ENCODE peak calls at places on chromosomes 1 and 21, in eight cellular contexts. X, R, J, D, S, W, U and H are unnamed samples.

GRCh38 chr1:150288822-150289221 is 4.8 kb upstream of the MRPS21 start:
- DNase-seq in X (no peak), R (no peak), J (no peak), D (no peak), S (no peak), W (no peak), U (no peak), H (no peak)

GRCh38 chr21:43290529-43291346 is 121.9 kb downstream of the CRYAA start:
- DNase-seq in X (no peak), R (no peak), J (no peak), D (no peak), S (peak), W (no peak), U (no peak), H (no peak)

GRCh38 chr1:54582566-54583306 is 34.7 kb downstream of the ACOT11 start:
- DNase-seq in X (no peak), R (no peak), J (no peak), D (no peak), S (no peak), W (peak), U (no peak), H (no peak)

GRCh38 chr1:172900359-172900997 is 150.3 kb downstream of the TNFSF18 start:
- DNase-seq in X (no peak), R (no peak), J (no peak), D (no peak), S (no peak), W (no peak), U (no peak), H (no peak)

GRCh38 chr1:155078496-155079209 is at the start of gene EFNA3:
- DNase-seq in X (no peak), R (no peak), J (peak), D (peak), S (peak), W (peak), U (peak), H (peak)

GRCh38 chr1:211183924-211184323 is 50.0 kb upstream of the KCNH1 start:
- DNase-seq in X (no peak), R (no peak), J (no peak), D (no peak), S (no peak), W (no peak), U (no peak), H (no peak)

GRCh38 chr1:47178020-47178419 is 11.8 kb downstream of the PDZK1IP1 start:
- DNase-seq in X (no peak), R (no peak), J (no peak), D (no peak), S (no peak), W (no peak), U (no peak), H (no peak)

GRCh38 chr1:51969038-51969705 is 21.3 kb downstream of the RAB3B start:
- DNase-seq in X (no peak), R (no peak), J (no peak), D (no peak), S (no peak), W (no peak), U (no peak), H (peak)

GRCh38 chr1:244056602-244057001 is 5.5 kb downstream of the ZBTB18 start:
- DNase-seq in X (no peak), R (no peak), J (no peak), D (no peak), S (no peak), W (no peak), U (no peak), H (no peak)

GRCh38 chr21:32403201-32403701 is 9.3 kb upstream of the EVA1C start:
- DNase-seq in X (no peak), R (peak), J (no peak), D (peak), S (peak), W (peak), U (no peak), H (peak)

GRCh38 chr1:22712502-22713271 is 2.0 kb downstream of the EPHB2 start:
- DNase-seq in X (no peak), R (no peak), J (no peak), D (no peak), S (no peak), W (peak), U (no peak), H (no peak)

GRCh38 chr1:177983824-177984528 is 14.1 kb upstream of the SEC16B start:
- DNase-seq in X (peak), R (peak), J (no peak), D (peak), S (peak), W (peak), U (no peak), H (peak)

GRCh38 chr1:94325379-94326302 is 88.3 kb upstream of the ARHGAP29 start:
- DNase-seq in X (no peak), R (no peak), J (no peak), D (no peak), S (no peak), W (no peak), U (no peak), H (peak)

GRCh38 chr1:199302554-199302953 is 663.7 kb downstream of the PTPRC start:
- DNase-seq in X (no peak), R (no peak), J (no peak), D (no peak), S (no peak), W (no peak), U (no peak), H (peak)

GRCh38 chr1:44483089-44483488 is 78.0 kb downstream of the RNF220 start:
- DNase-seq in X (no peak), R (no peak), J (no peak), D (no peak), S (no peak), W (no peak), U (no peak), H (no peak)

GRCh38 chr1:12005488-12006166 is 13.7 kb upstream of the MIIP start:
- DNase-seq in X (no peak), R (no peak), J (no peak), D (no peak), S (no peak), W (no peak), U (no peak), H (no peak)

GRCh38 chr1:212606734-212607205 is 1.8 kb upstream of the ATF3 start:
- DNase-seq in X (no peak), R (peak), J (peak), D (peak), S (no peak), W (no peak), U (peak), H (no peak)

GRCh38 chr1:18955442-18956188 is 861 bp downstream of the IFFO2 start:
- DNase-seq in X (no peak), R (no peak), J (no peak), D (peak), S (no peak), W (no peak), U (no peak), H (peak)

GRCh38 chr1:225762002-225762441 is 15.6 kb upstream of the SRP9 start:
- DNase-seq in X (no peak), R (no peak), J (no peak), D (no peak), S (no peak), W (no peak), U (no peak), H (peak)

GRCh38 chr1:64765826-64766225 is 21.0 kb downstream of the RAVER2 start:
- DNase-seq in X (no peak), R (no peak), J (no peak), D (no peak), S (no peak), W (no peak), U (no peak), H (no peak)

GRCh38 chr1:226690460-226690982 is 48.6 kb downstream of the ITPKB start:
- DNase-seq in X (no peak), R (no peak), J (no peak), D (no peak), S (peak), W (no peak), U (no peak), H (no peak)

GRCh38 chr1:175152006-175152652 is 40.4 kb downstream of the KIAA0040 start:
- DNase-seq in X (peak), R (peak), J (peak), D (peak), S (peak), W (peak), U (peak), H (peak)

GRCh38 chr1:201346987-201347386 is 30.5 kb downstream of the TNNT2 start:
- DNase-seq in X (no peak), R (no peak), J (no peak), D (no peak), S (no peak), W (no peak), U (no peak), H (no peak)

GRCh38 chr1:33908344-33908956 is 44.6 kb downstream of the HMGB4 start:
- DNase-seq in X (no peak), R (no peak), J (no peak), D (no peak), S (no peak), W (no peak), U (no peak), H (no peak)

GRCh38 chr1:237324226-237324625 is 282.2 kb downstream of the RYR2 start:
- DNase-seq in X (no peak), R (no peak), J (no peak), D (no peak), S (no peak), W (no peak), U (no peak), H (no peak)

GRCh38 chr1:36503159-36503558 is 20.4 kb upstream of the CSF3R start:
- DNase-seq in X (no peak), R (no peak), J (no peak), D (no peak), S (no peak), W (no peak), U (no peak), H (no peak)

GRCh38 chr1:33763406-33763805 is 100.5 kb upstream of the HMGB4 start:
- DNase-seq in X (no peak), R (peak), J (no peak), D (no peak), S (no peak), W (no peak), U (no peak), H (no peak)

GRCh38 chr1:147723691-147724323 is 36.6 kb downstream of the GJA5 start:
- DNase-seq in X (no peak), R (no peak), J (no peak), D (no peak), S (no peak), W (peak), U (no peak), H (peak)

GRCh38 chr1:221783437-221783836 is 41.5 kb upstream of the DUSP10 start:
- DNase-seq in X (no peak), R (no peak), J (no peak), D (no peak), S (no peak), W (no peak), U (no peak), H (no peak)

GRCh38 chr1:25694167-25694566 is 77.6 kb downstream of the MAN1C1 start:
- DNase-seq in X (no peak), R (peak), J (no peak), D (no peak), S (no peak), W (no peak), U (no peak), H (peak)

GRCh38 chr1:216617081-216617480 is 106.1 kb downstream of the ESRRG start:
- DNase-seq in X (no peak), R (no peak), J (no peak), D (no peak), S (no peak), W (no peak), U (no peak), H (no peak)

GRCh38 chr1:15956150-15956549 is 19.8 kb downstream of the ZBTB17 start:
- DNase-seq in X (no peak), R (no peak), J (no peak), D (no peak), S (no peak), W (no peak), U (no peak), H (peak)

GRCh38 chr21:31554511-31555022 is 104.9 kb upstream of the SOD1 start:
- DNase-seq in X (no peak), R (no peak), J (no peak), D (no peak), S (no peak), W (no peak), U (no peak), H (peak)

GRCh38 chr1:246355421-246356230 is 151.5 kb downstream of the SMYD3 start:
- DNase-seq in X (no peak), R (no peak), J (no peak), D (no peak), S (no peak), W (no peak), U (no peak), H (peak)

GRCh38 chr1:28273216-28273860 is 14.0 kb downstream of the SESN2 start:
- DNase-seq in X (no peak), R (no peak), J (no peak), D (no peak), S (no peak), W (no peak), U (no peak), H (no peak)